ENCODE peak calls at places on chromosomes 12 and 14, in four cellular contexts. W, A, I and D are unnamed samples.

GRCh38 chr12:7959278-7960063 is 23.5 kb upstream of the SLC2A3 start:
- DNase-seq in W (peak; percentile 55), A (no peak), I (no peak), D (peak; percentile 61)

GRCh38 chr12:65822732-65823480 is 1.4 kb upstream of the HMGA2 start:
- DNase-seq in W (no peak), A (peak; percentile 6), I (peak; percentile 76), D (no peak)

GRCh38 chr12:41486718-41487117 is 298.6 kb downstream of the PDZRN4 start:
- DNase-seq in W (no peak), A (no peak), I (no peak), D (no peak)

GRCh38 chr12:4395818-4396217 is 16.3 kb upstream of the FGF23 start:
- DNase-seq in W (no peak), A (no peak), I (no peak), D (no peak)

GRCh38 chr14:69693145-69693544 is 73.8 kb upstream of the SRSF5 start:
- DNase-seq in W (no peak), A (no peak), I (no peak), D (no peak)

GRCh38 chr12:56129210-56129691 is 1.2 kb downstream of the ESYT1 start:
- DNase-seq in W (peak; percentile 71), A (peak; percentile 43), I (peak; percentile 52), D (peak; percentile 84)

GRCh38 chr14:99538275-99538674 is 57.1 kb downstream of the CCNK start:
- DNase-seq in W (no peak), A (no peak), I (no peak), D (no peak)

GRCh38 chr12:47987411-47988072 is 16.7 kb downstream of the COL2A1 start:
- DNase-seq in W (no peak), A (no peak), I (no peak), D (no peak)

GRCh38 chr12:59444932-59445331 is 150.9 kb upstream of the SLC16A7 start:
- DNase-seq in W (peak; percentile 18), A (no peak), I (no peak), D (peak; percentile 27)

GRCh38 chr12:98645572-98646067 is 530 bp downstream of the APAF1 start:
- DNase-seq in W (no peak), A (peak; percentile 11), I (peak; percentile 30), D (no peak)

GRCh38 chr12:67512061-67512460 is 136.5 kb upstream of the DYRK2 start:
- DNase-seq in W (no peak), A (no peak), I (no peak), D (no peak)

GRCh38 chr14:74955229-74955999 is at the start of gene PGF:
- DNase-seq in W (peak; percentile 21), A (no peak), I (peak; percentile 78), D (peak; percentile 18)

GRCh38 chr14:76876076-76876475 is 49.9 kb downstream of the LRRC74A start:
- DNase-seq in W (peak; percentile 38), A (peak; percentile 63), I (peak; percentile 68), D (peak; percentile 39)

GRCh38 chr12:88450130-88450529 is 130.1 kb downstream of the KITLG start:
- DNase-seq in W (no peak), A (no peak), I (no peak), D (no peak)

GRCh38 chr12:71243375-71243774 is 85.6 kb upstream of the TSPAN8 start:
- DNase-seq in W (no peak), A (no peak), I (no peak), D (no peak)

GRCh38 chr14:82872494-82872893 is 1338.8 kb upstream of the SEL1L start:
- DNase-seq in W (no peak), A (no peak), I (peak; percentile 4), D (no peak)

GRCh38 chr14:85333313-85333712 is 196.6 kb upstream of the FLRT2 start:
- DNase-seq in W (no peak), A (no peak), I (no peak), D (no peak)

GRCh38 chr14:95490727-95491451 is 25.6 kb downstream of the SYNE3 start:
- DNase-seq in W (no peak), A (no peak), I (peak; percentile 81), D (no peak)

GRCh38 chr14:89476515-89476914 is 59.5 kb upstream of the FOXN3 start:
- DNase-seq in W (no peak), A (no peak), I (no peak), D (no peak)

GRCh38 chr14:99602054-99602787 is 1.8 kb downstream of the CCDC85C start:
- DNase-seq in W (no peak), A (no peak), I (peak; percentile 20), D (no peak)

GRCh38 chr12:42617622-42618021 is 28.1 kb upstream of the PRICKLE1 start:
- DNase-seq in W (no peak), A (no peak), I (no peak), D (no peak)

GRCh38 chr12:52307836-52308806 is 13.1 kb downstream of the KRT83 start:
- DNase-seq in W (no peak), A (peak; percentile 84), I (peak; percentile 79), D (peak; percentile 18)

GRCh38 chr12:481422-481821 is 21.7 kb downstream of the B4GALNT3 start:
- DNase-seq in W (no peak), A (no peak), I (no peak), D (no peak)

GRCh38 chr12:42574879-42575278 is 14.7 kb downstream of the PRICKLE1 start:
- DNase-seq in W (no peak), A (no peak), I (no peak), D (no peak)

GRCh38 chr14:105092912-105093425 is 27.7 kb upstream of the GPR132 start:
- DNase-seq in W (peak; percentile 69), A (no peak), I (peak; percentile 37), D (peak; percentile 66)

GRCh38 chr14:23548351-23549318 is 2.9 kb downstream of the ZFHX2 start:
- DNase-seq in W (no peak), A (no peak), I (no peak), D (no peak)

GRCh38 chr14:101600336-101600890 is 39.1 kb downstream of the DIO3 start:
- DNase-seq in W (peak; percentile 1), A (no peak), I (no peak), D (no peak)